ENCODE peak calls at places on chromosomes 13 and 19, in five cellular contexts. A is astrocyte of the cerebellum, L is mucosa of descending colon, H is brain microvascular endothelial cell, Z is fibroblast of lung. V is an unnamed sample.
A peak's percentile ranks its signal among the peaks of the same experiment; 100 is the strongest.

GRCh38 chr19:589693-590395 is at the start of gene HCN2:
- DNase-seq in L (no peak), Z (no peak), H (no peak), A (no peak), V (no peak)

GRCh38 chr19:58328999-58329398 is 2.2 kb downstream of the ZSCAN22 start:
- DNase-seq in L (no peak), A (no peak), H (no peak), Z (no peak), V (no peak)

GRCh38 chr19:58514564-58515020 is 2.8 kb upstream of the SLC27A5 start:
- DNase-seq in H (no peak), L (no peak), Z (no peak), A (no peak), V (no peak)

GRCh38 chr19:55940306-55940705 is 7.3 kb upstream of the NLRP8 start:
- DNase-seq in Z (no peak), A (no peak), H (no peak), L (no peak), V (no peak)

GRCh38 chr13:95643814-95644598 is 500 bp downstream of the DZIP1 start:
- DNase-seq in L (no peak), Z (peak; percentile 56), A (no peak), H (peak; percentile 37), V (peak; percentile 55)

GRCh38 chr19:17035842-17036424 is 9.3 kb upstream of the CPAMD8 start:
- DNase-seq in H (no peak), Z (no peak), L (no peak), A (no peak), V (no peak)

GRCh38 chr19:1281895-1282287 is 3.8 kb upstream of the EFNA2 start:
- DNase-seq in A (no peak), Z (no peak), H (no peak), L (no peak), V (no peak)

GRCh38 chr13:33721719-33722118 is 96.2 kb upstream of the RFC3 start:
- DNase-seq in A (no peak), L (no peak), H (peak; percentile 67), Z (peak; percentile 30), V (peak; percentile 49)

GRCh38 chr13:112696001-112696868 is 6.4 kb downstream of the ATP11A start:
- DNase-seq in Z (no peak), A (no peak), H (no peak), L (no peak), V (no peak)

GRCh38 chr13:111252449-111253124 is 67.9 kb upstream of the TEX29 start:
- DNase-seq in H (no peak), L (no peak), Z (no peak), A (no peak), V (no peak)

GRCh38 chr19:49255674-49256073 is 69.3 kb downstream of the SLC6A16 start:
- DNase-seq in Z (no peak), L (no peak), H (no peak), A (no peak), V (no peak)

GRCh38 chr19:49244256-49244655 is 80.7 kb downstream of the SLC6A16 start:
- DNase-seq in Z (no peak), A (no peak), L (no peak), H (no peak), V (no peak)

GRCh38 chr19:49249933-49250332 is 75.1 kb downstream of the SLC6A16 start:
- DNase-seq in L (no peak), A (no peak), H (no peak), Z (no peak), V (no peak)
- TF ChIP-seq CTCF in L (no peak), A (no peak), H (no peak), Z (no peak), V (no peak)

DNA sequence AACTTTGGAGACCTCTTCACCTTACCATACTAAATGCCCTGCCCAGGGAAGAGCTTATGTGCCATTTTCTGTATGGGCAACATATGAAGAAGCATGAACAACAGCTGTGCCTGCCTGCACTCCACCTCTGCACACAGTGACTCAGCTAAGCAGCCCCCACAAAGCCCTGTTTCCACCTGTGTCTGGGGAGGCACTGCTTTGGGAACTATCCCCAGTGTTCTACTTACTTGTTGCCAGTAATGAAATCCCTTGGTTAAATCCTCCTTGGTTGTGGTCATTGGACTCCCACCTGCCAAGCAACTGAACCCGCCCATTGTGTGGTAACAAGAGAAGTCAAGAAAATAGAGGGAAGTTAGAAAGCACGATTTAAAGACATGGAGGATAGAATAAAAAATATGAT is 84.6 kb downstream of the NALCN start:
- DNase-seq in A (no peak), L (no peak), H (no peak), Z (no peak), V (no peak)
- H3K4me3 ChIP-seq in A (no peak overlapping the region), L (no peak overlapping the region), H (no peak overlapping the region), Z (no peak overlapping the region), V (no peak overlapping the region)

GRCh38 chr19:15253513-15253912 is 21.3 kb upstream of the EPHX3 start:
- DNase-seq in Z (no peak), H (no peak), L (peak; percentile 28), A (no peak), V (no peak)

GRCh38 chr19:15251749-15252397 is 19.6 kb upstream of the EPHX3 start:
- DNase-seq in H (peak; percentile 92), A (peak; percentile 94), Z (peak; percentile 98), L (peak; percentile 63), V (peak; percentile 95)

GRCh38 chr19:15253076-15253475 is 20.8 kb upstream of the EPHX3 start:
- DNase-seq in L (no peak), Z (no peak), H (no peak), A (no peak), V (no peak)

GRCh38 chr19:15251010-15251748 is 18.9 kb upstream of the EPHX3 start:
- DNase-seq in A (no peak), H (peak; percentile 86), Z (peak; percentile 63), L (no peak), V (peak; percentile 84)

DNA sequence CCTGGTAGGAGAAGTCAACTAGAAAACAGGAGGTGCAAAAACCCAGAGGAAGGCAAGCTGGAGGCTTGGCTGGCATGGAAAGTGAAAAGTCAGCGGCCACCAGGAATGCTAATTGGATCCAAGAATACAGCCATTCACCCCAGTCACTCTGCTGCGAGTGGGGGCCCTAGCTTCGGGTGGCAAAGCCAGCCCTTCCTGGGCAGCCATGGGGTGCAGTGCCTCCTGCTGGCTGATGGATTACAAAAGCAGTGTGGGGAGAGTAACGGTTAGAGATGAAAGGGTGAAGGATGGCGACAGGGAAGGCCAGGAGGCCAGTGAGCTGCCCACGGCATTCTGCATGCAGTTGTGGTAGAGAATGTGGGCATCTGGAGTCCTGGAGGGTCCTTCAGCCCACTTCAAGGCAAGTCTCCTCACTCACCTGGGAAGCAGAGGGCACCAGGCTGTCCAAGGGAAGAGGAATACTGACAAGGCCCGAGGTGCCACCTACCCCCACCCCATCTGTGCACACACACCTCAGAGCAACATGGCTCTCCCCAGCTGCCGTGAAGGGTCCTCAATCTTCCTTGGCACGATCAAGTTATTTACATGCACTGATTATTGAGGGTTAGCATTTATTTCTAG is 20.3 kb upstream of the EPHX3 start:
- DNase-seq in Z (peak; percentile 55), L (no peak), A (no peak), H (peak; percentile 33), V (peak; percentile 72)
- TF ChIP-seq CTCF in Z (peak; percentile 56), L (no peak), A (peak; percentile 58), H (peak; percentile 82), V (peak; percentile 63)

GRCh38 chr13:99354371-99354951 is 47.3 kb upstream of the GPR183 start:
- DNase-seq in Z (no peak), A (no peak), L (no peak), H (no peak), V (no peak)
- H3K4me3 ChIP-seq in Z (no peak overlapping the region), A (no peak overlapping the region), L (no peak overlapping the region), H (no peak overlapping the region), V (no peak overlapping the region)

V was measured in cardiac fibroblast.